ENCODE peak calls at places on chromosome X, in five cellular contexts. D, J, P, X and R are unnamed samples.

GRCh38 chrX:22800360-22800759 is 199.4 kb upstream of the DDX53 start:
- DNase-seq in D (no peak), J (no peak), P (no peak), X (peak; percentile 11), R (peak; percentile 67)

GRCh38 chrX:316351-317325 is 2.0 kb downstream of the GTPBP6 start:
- DNase-seq in D (peak; percentile 5), J (no peak), P (no peak), X (no peak), R (peak; percentile 72)

GRCh38 chrX:45240334-45240733 is 39.7 kb upstream of the DIPK2B start:
- DNase-seq in D (no peak), J (no peak), P (no peak), X (no peak), R (no peak)

GRCh38 chrX:31367816-31368215 is 296.0 kb upstream of the FTHL17 start:
- DNase-seq in D (no peak), J (no peak), P (no peak), X (no peak), R (no peak)

GRCh38 chrX:136879001-136879667 is 1.4 kb downstream of the RBMX start:
- DNase-seq in D (no peak), J (peak; percentile 27), P (no peak), X (no peak), R (no peak)

GRCh38 chrX:118541482-118541881 is 45.9 kb downstream of the DOCK11 start:
- DNase-seq in D (no peak), J (no peak), P (no peak), X (no peak), R (no peak)

GRCh38 chrX:12263211-12263610 is 124.9 kb downstream of the FRMPD4 start:
- DNase-seq in D (no peak), J (no peak), P (no peak), X (no peak), R (no peak)

GRCh38 chrX:100076031-100076430 is 334.0 kb downstream of the PCDH19 start:
- DNase-seq in D (no peak), J (no peak), P (no peak), X (no peak), R (no peak)

GRCh38 chrX:1316527-1316926 is 20.1 kb upstream of the IL3RA start:
- DNase-seq in D (peak; percentile 37), J (no peak), P (no peak), X (peak; percentile 70), R (peak; percentile 78)

GRCh38 chrX:139532834-139533233 is 2.3 kb downstream of the F9 start:
- DNase-seq in D (no peak), J (no peak), P (no peak), X (no peak), R (no peak)

GRCh38 chrX:139538907-139539593 is 8.5 kb downstream of the F9 start:
- DNase-seq in D (no peak), J (no peak), P (no peak), X (no peak), R (no peak)

GRCh38 chrX:139530550-139530949 is at the start of gene F9:
- DNase-seq in D (no peak), J (no peak), P (no peak), X (no peak), R (no peak)

GRCh38 chrX:139533444-139533843 is 2.9 kb downstream of the F9 start:
- DNase-seq in D (no peak), J (no peak), P (no peak), X (no peak), R (no peak)
- H3K4me1 ChIP-seq in D (no peaks in the 10 kb centered on the region), J (no peaks in the 10 kb centered on the region), P (no peaks in the 10 kb centered on the region), X (no peaks in the 10 kb centered on the region), R (no peaks in the 10 kb centered on the region)

GRCh38 chrX:20217279-20217678 is 49.4 kb downstream of the RPS6KA3 start:
- DNase-seq in D (no peak), J (no peak), P (no peak), X (no peak), R (no peak)

GRCh38 chrX:20218809-20219505 is 47.8 kb downstream of the RPS6KA3 start:
- DNase-seq in D (peak; percentile 58), J (no peak), P (no peak), X (no peak), R (no peak)

GRCh38 chrX:20215565-20215964 is 51.1 kb downstream of the RPS6KA3 start:
- DNase-seq in D (no peak), J (no peak), P (no peak), X (no peak), R (no peak)

GRCh38 chrX:20221902-20222301 is 44.8 kb downstream of the RPS6KA3 start:
- DNase-seq in D (peak; percentile 49), J (no peak), P (no peak), X (no peak), R (no peak)

DNA sequence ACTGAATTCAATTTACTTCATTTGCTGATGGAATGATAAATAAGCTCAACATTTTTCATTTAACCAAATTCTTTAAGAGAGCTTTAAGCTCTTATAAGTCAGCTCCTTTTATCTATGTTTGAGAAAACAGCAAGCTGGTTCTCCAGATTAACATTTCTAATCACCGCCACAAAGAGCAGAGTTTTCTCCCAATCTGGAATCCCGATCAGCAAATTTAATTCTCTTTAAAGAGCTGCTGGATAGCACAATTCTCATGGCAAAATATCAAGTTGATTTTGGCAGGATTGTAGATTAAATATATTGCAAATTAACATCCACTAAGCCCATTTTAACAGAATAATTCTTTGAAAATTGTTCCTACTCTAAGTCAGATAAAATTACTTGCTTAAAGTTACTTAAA is 48.8 kb downstream of the RPS6KA3 start:
- DNase-seq in D (no peak), J (no peak), P (no peak), X (no peak), R (no peak)
- H3K4me1 ChIP-seq in D (peaks cover 24% of the 10 kb centered on the region), J (peaks cover 17% of the 10 kb centered on the region), P (peaks cover 5% of the 10 kb centered on the region), X (peaks cover 33% of the 10 kb centered on the region), R (no peaks in the 10 kb centered on the region)

GRCh38 chrX:19886375-19886774 is 1.0 kb downstream of the SH3KBP1 start:
- DNase-seq in D (no peak), J (no peak), P (peak; percentile 47), X (no peak), R (no peak)
- H3K4me1 ChIP-seq in D (no peaks in the 10 kb centered on the region), J (peaks cover 7% of the 10 kb centered on the region), P (no peaks in the 10 kb centered on the region), X (peaks cover 18% of the 10 kb centered on the region), R (no peaks in the 10 kb centered on the region)

GRCh38 chrX:148500428-148501120 is at the start of gene AFF2:
- DNase-seq in D (peak; percentile 31), J (peak; percentile 28), P (peak; percentile 75), X (peak; percentile 20), R (peak; percentile 78)
- H3K4me1 ChIP-seq in D (peaks cover 11% of the 10 kb centered on the region), J (no peaks in the 10 kb centered on the region), P (no peaks in the 10 kb centered on the region), X (peaks cover 9% of the 10 kb centered on the region), R (no peaks in the 10 kb centered on the region)

GRCh38 chrX:66013195-66013816 is 26.6 kb downstream of the VSIG4 start:
- DNase-seq in D (no peak), J (no peak), P (no peak), X (no peak), R (no peak)
- H3K4me1 ChIP-seq in D (no peaks in the 10 kb centered on the region), J (peaks cover 33% of the 10 kb centered on the region), P (no peaks in the 10 kb centered on the region), X (no peaks in the 10 kb centered on the region), R (no peaks in the 10 kb centered on the region)

GRCh38 chrX:153921511-153922285 is 4.4 kb downstream of the ARHGAP4 start:
- DNase-seq in D (no peak), J (no peak), P (no peak), X (no peak), R (no peak)
- H3K4me1 ChIP-seq in D (peaks cover 11% of the 10 kb centered on the region), J (peaks cover 13% of the 10 kb centered on the region), P (no peaks in the 10 kb centered on the region), X (peaks cover 52% of the 10 kb centered on the region), R (no peaks in the 10 kb centered on the region)

DNA sequence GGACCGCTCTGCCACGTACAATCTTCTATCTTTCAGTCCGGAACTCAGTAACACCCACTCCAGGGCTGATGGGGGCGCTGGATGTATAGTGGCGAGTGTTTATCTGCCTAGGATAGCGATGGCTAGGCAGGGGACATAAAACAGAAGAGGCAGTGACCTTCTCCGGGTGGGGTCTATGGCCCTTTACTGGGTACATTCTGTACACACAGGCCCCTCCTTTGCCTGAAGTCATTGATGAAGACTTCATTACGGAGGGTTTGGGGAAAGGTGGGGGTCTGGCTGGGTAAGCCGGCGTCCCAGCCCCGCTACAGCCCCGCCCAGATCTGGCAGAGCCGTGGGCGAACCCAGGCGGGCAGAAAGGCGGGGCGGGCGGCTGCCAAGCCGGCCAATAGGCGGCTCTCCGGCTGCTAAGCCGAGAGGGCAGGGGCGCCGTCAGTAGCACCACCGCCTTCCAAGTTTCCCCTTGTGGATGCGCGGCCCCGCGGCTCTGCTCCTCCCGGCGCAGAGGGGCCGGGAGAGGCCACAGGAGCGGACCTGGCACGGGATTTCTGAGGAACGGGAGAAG is at the start of gene CHST7:
- DNase-seq in D (peak; percentile 62), J (peak; percentile 15), P (peak; percentile 85), X (peak; percentile 81), R (peak; percentile 79)
- H3K4me1 ChIP-seq in D (peaks cover 13% of the 10 kb centered on the region), J (peaks cover 3% of the 10 kb centered on the region), P (no peaks in the 10 kb centered on the region), X (peaks cover 25% of the 10 kb centered on the region), R (no peaks in the 10 kb centered on the region)

GRCh38 chrX:152899874-152900719 is 2.2 kb downstream of the ZNF185 start:
- DNase-seq in D (no peak), J (no peak), P (peak; percentile 38), X (no peak), R (no peak)

GRCh38 chrX:152896450-152896849 is 1.4 kb upstream of the ZNF185 start:
- DNase-seq in D (no peak), J (no peak), P (no peak), X (no peak), R (no peak)

GRCh38 chrX:152897216-152898144 is at the start of gene ZNF185:
- DNase-seq in D (peak; percentile 69), J (no peak), P (peak; percentile 93), X (no peak), R (no peak)

GRCh38 chrX:152899111-152899873 is 1.4 kb downstream of the ZNF185 start:
- DNase-seq in D (no peak), J (no peak), P (peak; percentile 46), X (no peak), R (no peak)

DNA sequence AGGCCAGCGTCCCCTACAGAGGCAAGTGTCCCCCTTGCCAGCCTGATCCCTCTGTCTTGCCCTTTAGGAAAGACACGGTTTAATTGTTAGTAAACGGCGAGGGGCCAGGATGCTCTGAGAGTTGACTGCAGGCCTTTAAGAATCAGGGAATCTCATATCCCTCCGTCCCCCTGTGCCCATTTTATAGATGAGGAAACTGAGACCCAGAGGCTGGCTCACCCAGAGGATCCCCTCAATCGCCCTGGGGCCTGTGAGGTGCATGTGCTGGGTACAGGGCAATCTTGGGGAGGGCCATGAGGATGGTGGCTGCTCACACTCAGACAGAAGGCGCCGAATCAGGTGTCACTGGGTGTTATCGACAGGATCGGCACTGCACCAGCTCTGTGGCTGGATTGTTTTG is 575 bp downstream of the ZNF185 start:
- DNase-seq in D (no peak), J (no peak), P (peak; percentile 40), X (no peak), R (no peak)
- H3K4me1 ChIP-seq in D (peaks cover 4% of the 10 kb centered on the region), J (no peaks in the 10 kb centered on the region), P (no peaks in the 10 kb centered on the region), X (no peaks in the 10 kb centered on the region), R (no peaks in the 10 kb centered on the region)

DNA sequence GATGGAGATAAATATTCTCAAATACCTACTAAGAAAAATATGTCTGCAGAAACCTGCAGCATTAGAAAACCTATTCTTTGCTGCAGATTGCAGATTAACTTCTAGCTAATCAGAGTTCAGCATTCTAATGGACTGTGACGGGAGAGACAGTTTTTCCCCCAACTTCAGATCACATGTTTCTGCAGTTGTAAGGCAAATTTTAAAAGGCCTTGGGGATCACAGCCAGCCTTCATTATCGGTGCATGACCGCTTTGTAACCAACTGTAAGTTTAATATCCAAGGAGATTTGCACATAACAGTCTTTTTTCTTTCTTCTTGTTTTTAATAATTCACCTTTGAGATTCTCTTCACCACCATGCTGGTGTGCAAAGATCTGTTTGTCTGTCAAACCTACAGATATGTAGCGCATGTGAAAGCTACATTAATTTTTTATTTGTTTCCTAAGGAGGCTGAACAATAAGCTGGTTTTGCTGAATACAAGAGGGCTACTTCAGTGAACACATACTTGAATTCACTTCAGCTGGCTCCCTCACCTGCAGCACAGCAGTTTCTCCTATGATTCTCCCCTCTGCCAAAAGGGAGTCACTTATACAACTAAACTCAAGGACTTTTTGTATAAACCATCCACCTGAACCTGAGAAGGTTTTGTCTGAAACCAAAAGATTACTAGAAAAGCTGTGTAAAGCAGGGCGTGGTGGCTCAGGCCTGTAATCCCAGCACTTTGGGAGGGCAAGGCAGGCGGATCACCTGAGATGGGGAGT is 488.5 kb downstream of the RPA4 start:
- DNase-seq in D (no peak), J (no peak), P (no peak), X (no peak), R (no peak)
- H3K4me1 ChIP-seq in D (no peaks in the 10 kb centered on the region), J (no peaks in the 10 kb centered on the region), P (no peaks in the 10 kb centered on the region), X (no peaks in the 10 kb centered on the region), R (no peaks in the 10 kb centered on the region)